ENCODE peak calls at places on chromosomes 6 and 20, in five cellular contexts. V, Q, K, Y and I are unnamed samples.

GRCh38 chr6:38755874-38756273 is 40.8 kb downstream of the DNAH8 start:
- DNase-seq in V (no peak), Q (no peak), K (no peak), Y (no peak), I (peak; percentile 32)

GRCh38 chr6:80143312-80143960 is 37.0 kb downstream of the BCKDHB start:
- DNase-seq in V (peak; percentile 66), Q (peak; percentile 78), K (no peak), Y (peak; percentile 85), I (no peak)

GRCh38 chr6:86871681-86872080 is 65.6 kb upstream of the HTR1E start:
- DNase-seq in V (no peak), Q (no peak), K (no peak), Y (no peak), I (no peak)

GRCh38 chr6:38020593-38020992 is 201.1 kb downstream of the ZFAND3 start:
- DNase-seq in V (no peak), Q (no peak), K (no peak), Y (no peak), I (no peak)

GRCh38 chr6:32852018-32852843 is 1.3 kb downstream of the TAP1 start:
- DNase-seq in V (peak; percentile 68), Q (peak; percentile 44), K (no peak), Y (no peak), I (no peak)

GRCh38 chr6:136593748-136594490 is 43.7 kb upstream of the MAP7 start:
- DNase-seq in V (no peak), Q (peak; percentile 57), K (no peak), Y (peak; percentile 100), I (peak; percentile 48)

GRCh38 chr20:58005581-58006345 is 222.7 kb downstream of the ANKRD60 start:
- DNase-seq in V (no peak), Q (no peak), K (no peak), Y (no peak), I (no peak)

GRCh38 chr6:88248709-88249321 is 82.7 kb upstream of the CNR1 start:
- DNase-seq in V (no peak), Q (no peak), K (no peak), Y (no peak), I (no peak)

GRCh38 chr6:149492798-149493165 is 8.0 kb upstream of the ZC3H12D start:
- DNase-seq in V (no peak), Q (no peak), K (no peak), Y (no peak), I (no peak)

DNA sequence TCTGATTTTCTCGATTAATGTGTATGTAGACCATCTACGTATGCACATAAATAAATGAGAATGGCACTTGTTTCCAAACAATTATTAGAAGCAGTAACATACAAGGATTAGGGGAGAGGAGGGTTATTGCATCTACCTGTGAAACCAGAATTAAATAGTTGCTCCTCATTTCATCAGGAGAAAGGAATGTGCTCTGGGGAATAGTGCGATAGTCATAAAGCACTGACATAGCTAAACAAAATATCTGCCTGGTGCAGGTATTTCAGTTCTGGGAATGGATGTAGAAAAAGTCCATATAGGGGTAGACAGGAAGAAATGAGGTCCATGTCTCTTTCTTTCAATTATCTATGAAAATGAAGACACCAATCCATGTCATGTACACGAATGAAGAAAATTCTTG is 1.6 kb upstream of the ID4 start:
- DNase-seq in V (no peak), Q (no peak), K (no peak), Y (no peak), I (no peak)
- H3K27me3 ChIP-seq in V (peaks cover 10% of the 10 kb centered on the region), Q (peaks cover 52% of the 10 kb centered on the region), K (no peaks in the 10 kb centered on the region), Y (no peaks in the 10 kb centered on the region), I (peaks cover 33% of the 10 kb centered on the region)

GRCh38 chr6:1385129-1386042 is 4.0 kb upstream of the FOXF2 start:
- DNase-seq in V (no peak), Q (no peak), K (peak; percentile 20), Y (no peak), I (no peak)
- H3K27me3 ChIP-seq in V (peaks cover 87% of the 10 kb centered on the region), Q (peaks cover 100% of the 10 kb centered on the region), K (peaks cover 97% of the 10 kb centered on the region), Y (peaks cover 14% of the 10 kb centered on the region), I (peaks cover 93% of the 10 kb centered on the region)

GRCh38 chr20:36371391-36371790 is 65.3 kb downstream of the DLGAP4 start:
- DNase-seq in V (no peak), Q (no peak), K (no peak), Y (no peak), I (no peak)

GRCh38 chr20:36377348-36378326 is 71.5 kb downstream of the DLGAP4 start:
- DNase-seq in V (no peak), Q (no peak), K (no peak), Y (no peak), I (no peak)

GRCh38 chr20:36372671-36373070 is 66.5 kb downstream of the DLGAP4 start:
- DNase-seq in V (no peak), Q (no peak), K (no peak), Y (no peak), I (no peak)

GRCh38 chr20:36373089-36373488 is 67.0 kb downstream of the DLGAP4 start:
- DNase-seq in V (no peak), Q (no peak), K (no peak), Y (no peak), I (no peak)

GRCh38 chr20:36374995-36375394 is 68.9 kb downstream of the DLGAP4 start:
- DNase-seq in V (no peak), Q (no peak), K (no peak), Y (no peak), I (no peak)
- H3K27me3 ChIP-seq in V (no peaks in the 10 kb centered on the region), Q (peaks cover 67% of the 10 kb centered on the region), K (peaks cover 2% of the 10 kb centered on the region), Y (peaks cover 24% of the 10 kb centered on the region), I (peaks cover 9% of the 10 kb centered on the region)

DNA sequence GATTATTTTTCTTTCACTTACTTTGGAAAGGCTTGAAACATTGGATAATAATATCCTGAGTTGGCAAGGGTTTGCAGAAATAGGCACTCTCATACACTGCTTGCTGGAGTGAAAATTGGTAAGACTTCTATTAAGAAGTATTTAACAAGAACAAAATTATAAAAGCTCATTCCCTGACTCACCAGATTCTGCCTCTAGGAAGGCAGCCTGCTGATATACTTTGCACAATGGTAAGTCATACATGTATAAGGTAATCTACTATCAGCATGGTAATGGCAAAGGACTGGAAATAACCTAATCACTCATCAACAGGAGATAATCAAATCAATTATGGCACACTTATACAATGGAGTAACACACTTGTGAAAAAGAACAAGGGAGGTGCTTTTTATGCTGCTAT is 85.8 kb downstream of the PLCG1 start:
- DNase-seq in V (no peak), Q (no peak), K (no peak), Y (peak; percentile 63), I (no peak)
- H3K27me3 ChIP-seq in V (no peaks in the 10 kb centered on the region), Q (no peaks in the 10 kb centered on the region), K (no peaks in the 10 kb centered on the region), Y (no peaks in the 10 kb centered on the region), I (no peaks in the 10 kb centered on the region)

GRCh38 chr6:317068-317451 is 24.8 kb downstream of the DUSP22 start:
- DNase-seq in V (no peak), Q (no peak), K (no peak), Y (no peak), I (no peak)
- H3K27me3 ChIP-seq in V (no peaks in the 10 kb centered on the region), Q (no peaks in the 10 kb centered on the region), K (no peaks in the 10 kb centered on the region), Y (no peaks in the 10 kb centered on the region), I (no peaks in the 10 kb centered on the region)